ENCODE peak calls at places on chromosomes 3 and 15, in four cellular contexts. X is stimulated activated CD8-positive, alpha-beta memory T cell treated with anti-CD3 and anti-CD28 coated beads, Interleukin-7, amount 100 ng/mL, for 4 hours; P is Kasumi-1; N is stimulated activated naive CD8-positive, alpha-beta T cell treated with anti-CD3 and anti-CD28 coated beads, Interleukin-15, amount 100 ng/mL, for 72 hours. L is an unnamed sample.
A peak's percentile ranks its signal among the peaks of the same experiment; 100 is the strongest.

GRCh38 chr3:120449701-120450216 is 1.0 kb downstream of the FSTL1 start:
- DNase-seq in N (no peak), X (no peak), P (peak; percentile 49), L (no peak)

GRCh38 chr3:4351164-4351855 is 48.1 kb downstream of the SETMAR start:
- DNase-seq in P (no peak), N (no peak), X (peak; percentile 2), L (peak; percentile 21)

GRCh38 chr15:45338417-45338816 is 39.9 kb downstream of the GATM start:
- DNase-seq in N (no peak), X (no peak), P (no peak), L (no peak)

GRCh38 chr15:85044251-85044853 is 62.7 kb downstream of the PDE8A start:
- DNase-seq in X (no peak), P (peak; percentile 77), N (no peak), L (no peak)

GRCh38 chr3:43477600-43477999 is 144.2 kb downstream of the ANO10 start:
- DNase-seq in N (peak; percentile 30), P (no peak), X (peak; percentile 59), L (peak; percentile 14)

GRCh38 chr15:93859176-93859575 is 372.2 kb upstream of the MCTP2 start:
- DNase-seq in X (no peak), P (no peak), N (no peak), L (no peak)

GRCh38 chr3:15659254-15659975 is 57.9 kb downstream of the BTD start:
- DNase-seq in X (no peak), P (no peak), N (no peak), L (no peak)

GRCh38 chr3:107240183-107241091 is 136.8 kb upstream of the CCDC54 start:
- DNase-seq in X (peak; percentile 69), P (peak; percentile 64), N (peak; percentile 79), L (peak; percentile 40)

GRCh38 chr3:127209840-127210653 is 17.1 kb downstream of the PRR23E start:
- DNase-seq in N (no peak), X (no peak), P (no peak), L (no peak)

L was measured in activated naive CD8-positive, alpha-beta T cell treated with anti-CD3 and anti-CD28 coated beads, Interleukin-2, amount 50 U/mL, for 16 hours.